ENCODE peak calls at places on chromosome 15, in ten cellular contexts. F, E, Z, X, P, D, Y, U, A and Q are unnamed samples.

GRCh38 chr15:58066042-58066867 is 744 bp upstream of the ALDH1A2 start:
- DNase-seq in P (peak), D (no peak), E (peak), Z (peak), X (peak), U (peak), A (peak), F (peak), Y (peak), Q (peak)

GRCh38 chr15:32682569-32682968 is 35.2 kb upstream of the GREM1 start:
- DNase-seq in F (no peak), P (no peak), A (no peak), X (no peak), E (no peak), U (peak), Z (no peak), D (no peak), Y (peak), Q (no peak)

GRCh38 chr15:49082960-49083359 is 36.7 kb upstream of the SECISBP2L start:
- DNase-seq in A (no peak), E (no peak), P (no peak), Y (peak), D (no peak), U (no peak), Z (no peak), F (no peak), X (no peak), Q (no peak)

GRCh38 chr15:77905301-77905920 is 172.1 kb downstream of the TBC1D2B start:
- DNase-seq in Z (no peak), E (peak), U (no peak), A (no peak), F (no peak), X (no peak), D (no peak), P (peak), Y (no peak), Q (no peak)

GRCh38 chr15:64948916-64949315 is 37.2 kb downstream of the ANKDD1A start:
- DNase-seq in P (no peak), Y (no peak), U (no peak), Z (no peak), X (no peak), D (no peak), E (no peak), A (no peak), F (no peak), Q (no peak)

GRCh38 chr15:85073556-85074194 is 92.0 kb downstream of the PDE8A start:
- DNase-seq in E (no peak), Z (no peak), P (no peak), Y (no peak), A (no peak), D (no peak), F (no peak), U (no peak), X (peak), Q (no peak)

GRCh38 chr15:22968356-22968755 is 11.8 kb downstream of the CYFIP1 start:
- DNase-seq in X (no peak), F (no peak), A (no peak), E (no peak), Z (peak), U (peak), D (no peak), Y (peak), P (no peak), Q (no peak)

GRCh38 chr15:90039996-90040395 is 38.9 kb downstream of the ZNF710 start:
- DNase-seq in A (no peak), X (no peak), Z (no peak), P (no peak), Y (no peak), D (no peak), F (no peak), E (no peak), U (no peak), Q (no peak)

GRCh38 chr15:63238796-63239195 is 38.6 kb upstream of the APH1B start:
- DNase-seq in Y (peak), D (no peak), P (no peak), F (no peak), A (no peak), Z (no peak), U (no peak), X (no peak), E (no peak), Q (peak)

GRCh38 chr15:79397264-79397663 is 34.9 kb upstream of the MINAR1 start:
- DNase-seq in A (no peak), F (no peak), D (no peak), E (no peak), X (no peak), U (no peak), Z (no peak), Y (no peak), P (no peak), Q (no peak)

GRCh38 chr15:63381301-63382192 is at the start of gene CA12:
- DNase-seq in Z (no peak), Y (peak), A (peak), X (peak), F (peak), E (no peak), D (peak), U (peak), P (peak), Q (peak)

GRCh38 chr15:31489801-31490646 is 163.4 kb downstream of the KLF13 start:
- DNase-seq in E (no peak), P (peak), Z (no peak), F (peak), D (no peak), A (no peak), Y (peak), U (peak), X (peak), Q (peak)

GRCh38 chr15:61155741-61156700 is 73.1 kb downstream of the RORA start:
- DNase-seq in P (no peak), D (no peak), A (peak), E (peak), Z (peak), U (peak), F (peak), X (no peak), Y (peak), Q (no peak)

GRCh38 chr15:86327230-86327865 is 247.7 kb downstream of the AGBL1 start:
- DNase-seq in Z (no peak), F (no peak), E (no peak), A (no peak), X (no peak), P (no peak), U (no peak), D (no peak), Y (no peak), Q (no peak)

GRCh38 chr15:59224474-59224873 is 17.8 kb downstream of the LDHAL6B start:
- DNase-seq in E (peak), Y (no peak), F (peak), D (no peak), A (peak), Z (no peak), X (no peak), U (peak), P (no peak), Q (no peak)

GRCh38 chr15:59223736-59224135 is 17.1 kb downstream of the LDHAL6B start:
- DNase-seq in Z (no peak), F (no peak), P (no peak), X (no peak), E (no peak), Y (peak), U (no peak), D (no peak), A (no peak), Q (no peak)

GRCh38 chr15:59221479-59221878 is 14.8 kb downstream of the LDHAL6B start:
- DNase-seq in D (no peak), Z (no peak), U (no peak), Y (no peak), X (no peak), E (no peak), A (no peak), P (no peak), F (no peak), Q (no peak)

GRCh38 chr15:59222906-59223579 is 16.4 kb downstream of the LDHAL6B start:
- DNase-seq in E (no peak), D (no peak), Z (no peak), Y (no peak), F (no peak), A (no peak), U (no peak), X (no peak), P (no peak), Q (no peak)

DNA sequence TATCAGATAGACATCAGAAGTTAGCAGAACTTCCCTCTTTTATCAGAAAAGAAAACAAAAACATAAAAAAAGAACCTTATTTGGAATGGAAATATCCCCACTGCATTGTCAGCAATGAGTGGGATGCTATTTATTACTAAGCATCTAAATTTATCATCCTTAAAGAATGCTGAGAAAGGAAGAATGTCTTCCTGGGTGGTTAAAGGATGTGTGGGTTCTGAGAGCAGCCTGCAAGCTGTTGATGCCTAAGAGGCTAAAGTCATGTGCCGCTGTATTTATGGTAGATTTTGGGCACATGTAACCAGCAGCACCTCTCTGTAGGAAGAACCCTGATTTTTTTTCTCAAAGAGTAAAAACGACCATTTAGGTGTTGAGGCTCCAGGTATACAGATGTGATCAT is 15.5 kb downstream of the LDHAL6B start:
- DNase-seq in D (no peak), Z (no peak), F (no peak), P (no peak), A (no peak), E (no peak), X (no peak), U (no peak), Y (peak), Q (no peak)
- H3K27ac ChIP-seq in D (no peak), Z (peak), F (no peak), P (no peak), A (no peak), E (no peak), X (no peak), U (no peak), Y (peak), Q (no peak)

DNA sequence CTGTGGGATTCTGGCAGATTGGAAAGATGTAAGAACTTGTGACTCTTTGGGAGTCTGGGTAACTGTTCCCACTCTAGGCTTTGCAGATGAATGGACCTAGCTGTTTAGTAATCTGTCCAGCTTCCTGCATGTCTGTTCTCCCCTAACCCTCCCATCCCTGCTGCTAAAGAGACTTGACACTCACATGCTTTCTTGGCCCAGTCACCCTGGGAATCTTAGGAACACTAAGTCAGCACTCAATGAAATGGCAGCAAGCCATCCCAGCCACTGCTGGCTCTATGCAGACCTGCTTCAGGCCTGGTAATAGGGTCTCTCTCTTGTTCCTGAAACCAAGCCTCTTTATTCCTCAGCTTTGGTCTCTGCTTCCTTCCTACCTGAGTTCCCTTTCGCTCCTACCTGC is 63.7 kb upstream of the THSD4 start:
- DNase-seq in Y (peak), E (peak), A (no peak), Z (no peak), D (no peak), X (no peak), U (no peak), P (no peak), F (no peak), Q (no peak)
- H3K27ac ChIP-seq in Y (peak), E (no peak), A (no peak), Z (no peak), D (no peak), X (no peak), U (no peak), P (no peak), F (no peak), Q (no peak)

GRCh38 chr15:39301589-39301999 is 279.3 kb upstream of the THBS1 start:
- DNase-seq in X (no peak), D (no peak), U (no peak), F (no peak), P (no peak), Y (peak), A (no peak), E (no peak), Z (no peak), Q (no peak)
- H3K27ac ChIP-seq in X (no peak), D (no peak), U (no peak), F (no peak), P (no peak), Y (peak), A (no peak), E (no peak), Z (peak), Q (no peak)

DNA sequence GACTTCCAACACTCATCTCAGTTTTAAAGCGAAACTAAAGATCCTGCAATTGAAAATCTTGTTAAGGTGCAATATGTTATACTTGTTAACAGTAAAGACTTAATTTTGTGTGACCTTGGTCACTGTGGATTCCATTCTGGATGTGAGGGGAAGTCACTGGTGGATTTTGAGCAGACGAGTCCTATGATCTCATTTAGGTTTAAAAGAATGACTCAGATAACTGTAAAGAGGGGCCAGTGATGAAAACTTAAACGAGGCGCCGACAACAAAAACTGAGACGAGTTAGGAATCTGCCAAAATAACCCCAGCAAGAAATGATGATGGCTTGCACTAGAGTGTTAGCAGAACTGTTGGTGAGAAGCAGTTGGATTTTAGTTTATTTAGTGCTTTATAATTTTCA is 56.5 kb downstream of the LRRC28 start:
- DNase-seq in X (no peak), F (no peak), U (no peak), D (no peak), P (no peak), A (no peak), E (no peak), Y (peak), Z (no peak), Q (no peak)
- H3K27ac ChIP-seq in X (no peak), F (no peak), U (no peak), D (no peak), P (no peak), A (peak), E (peak), Y (no peak), Z (peak), Q (peak)